ENCODE peak calls at places on chromosomes 7 and 10, in eight cellular contexts. M is psoas muscle, G is pancreas, P is memory B cell, U is lower lobe of right lung, D is left lung, E is GM12878, X is Right ventricle myocardium superior. L is an unnamed sample.
A peak's percentile ranks its signal among the peaks of the same experiment; 100 is the strongest.

GRCh38 chr10:107653832-107654287 is 489.4 kb upstream of the SORCS1 start:
- ATAC-seq in D (peak; percentile 95), U (peak; percentile 78), E (peak; percentile 88), G (peak; percentile 82), M (no peak), X (peak; percentile 78), P (peak; percentile 87), L (no peak)

GRCh38 chr7:74372511-74373111 is 81.1 kb upstream of the GTF2IRD1 start:
- ATAC-seq in M (no peak), U (peak; percentile 61), X (peak; percentile 61), D (peak; percentile 53), E (no peak), P (no peak), G (no peak), L (no peak)

GRCh38 chr7:410395-410910 is 109.2 kb downstream of the PDGFA start:
- ATAC-seq in E (no peak), X (no peak), U (no peak), P (no peak), M (no peak), D (no peak), G (no peak), L (no peak)

GRCh38 chr10:123134915-123135414 is 805 bp upstream of the HMX3 start:
- ATAC-seq in G (no peak), X (no peak), E (no peak), M (no peak), D (no peak), P (no peak), U (no peak), L (no peak)

GRCh38 chr7:109745677-109746410 is 1176.2 kb downstream of the DNAJB9 start:
- ATAC-seq in M (no peak), D (no peak), E (no peak), G (no peak), X (no peak), U (no peak), P (no peak), L (no peak)

GRCh38 chr10:124126139-124126538 is 32.7 kb upstream of the CHST15 start:
- ATAC-seq in G (no peak), D (no peak), U (peak; percentile 17), M (no peak), E (no peak), P (no peak), X (no peak), L (no peak)

GRCh38 chr10:97096327-97097153 is 89.2 kb downstream of the SLIT1 start:
- ATAC-seq in D (no peak), G (peak; percentile 55), E (peak; percentile 62), M (peak; percentile 67), U (no peak), X (peak; percentile 98), P (no peak), L (no peak)

GRCh38 chr10:112873541-112873940 is 76.5 kb upstream of the TCF7L2 start:
- ATAC-seq in M (no peak), U (no peak), E (no peak), G (no peak), P (no peak), D (no peak), X (no peak), L (no peak)

GRCh38 chr10:44696496-44696895 is 214.6 kb upstream of the TMEM72 start:
- ATAC-seq in G (peak; percentile 35), X (peak; percentile 73), E (no peak), U (no peak), M (no peak), P (no peak), D (peak; percentile 49), L (no peak)

GRCh38 chr10:70607936-70608335 is 5.4 kb upstream of the PRF1 start:
- ATAC-seq in G (no peak), X (no peak), M (no peak), U (no peak), E (no peak), P (no peak), D (no peak), L (no peak)

GRCh38 chr10:49001861-49002675 is 62.4 kb upstream of the LRRC18 start:
- ATAC-seq in U (no peak), M (no peak), P (no peak), X (peak; percentile 86), D (no peak), E (no peak), G (no peak), L (no peak)

GRCh38 chr7:148912758-148913541 is 28.9 kb upstream of the EZH2 start:
- ATAC-seq in M (no peak), P (no peak), X (no peak), D (no peak), U (no peak), G (no peak), E (peak; percentile 77), L (no peak)

GRCh38 chr10:5975641-5976473 is 1.5 kb downstream of the IL15RA start:
- ATAC-seq in G (no peak), U (peak; percentile 37), M (peak; percentile 33), X (peak; percentile 50), E (peak; percentile 79), P (peak; percentile 75), D (peak; percentile 12), L (peak; percentile 24)

GRCh38 chr10:31359979-31360378 is 41.0 kb downstream of the ZEB1 start:
- ATAC-seq in P (no peak), D (peak; percentile 89), X (peak; percentile 18), G (no peak), M (no peak), E (no peak), U (peak; percentile 55), L (no peak)

GRCh38 chr7:31981874-31982390 is 88.3 kb downstream of the PDE1C start:
- ATAC-seq in G (no peak), U (no peak), D (no peak), P (no peak), E (no peak), M (no peak), X (peak; percentile 73), L (no peak)

GRCh38 chr7:17159500-17160037 is 138.9 kb upstream of the AHR start:
- ATAC-seq in M (no peak), P (peak; percentile 47), G (no peak), E (peak; percentile 91), D (no peak), U (no peak), X (no peak), L (no peak)

GRCh38 chr7:29592866-29593265 is 29.2 kb downstream of the PRR15 start:
- ATAC-seq in X (no peak), E (no peak), U (no peak), P (no peak), M (no peak), D (no peak), G (no peak), L (no peak)

GRCh38 chr10:103820101-103821062 is 35.0 kb downstream of the SH3PXD2A start:
- ATAC-seq in P (no peak), E (no peak), D (peak; percentile 56), M (no peak), X (peak; percentile 91), G (peak; percentile 67), U (peak; percentile 45), L (peak; percentile 14)